ENCODE peak calls at places on chromosomes 3 and 15, in four cellular contexts. M, J, W and N are unnamed samples.

GRCh38 chr3:136189859-136190617 is 6.1 kb downstream of the MSL2 start:
- DNase-seq in M (no peak), J (no peak), W (no peak), N (no peak)

GRCh38 chr3:107705046-107705445 is 182.3 kb downstream of the BBX start:
- DNase-seq in J (no peak), M (no peak), W (no peak), N (no peak)

GRCh38 chr15:82294061-82294690 is 31.6 kb downstream of the SAXO2 start:
- DNase-seq in W (peak), M (no peak), J (no peak), N (no peak)

GRCh38 chr15:40217166-40217785 is 21.6 kb upstream of the PAK6 start:
- DNase-seq in W (peak), J (peak), M (peak), N (peak)

GRCh38 chr3:195209836-195210551 is 61.0 kb downstream of the XXYLT1 start:
- DNase-seq in J (peak), M (no peak), W (no peak), N (no peak)

GRCh38 chr3:87335931-87336330 is 59.5 kb upstream of the POU1F1 start:
- DNase-seq in W (no peak), J (no peak), M (no peak), N (no peak)

GRCh38 chr3:10594915-10595314 is 89.5 kb upstream of the ATP2B2 start:
- DNase-seq in W (peak), J (peak), M (peak), N (no peak)

GRCh38 chr15:66027268-66027806 is 158.0 kb downstream of the RAB11A start:
- DNase-seq in M (peak), W (no peak), J (no peak), N (no peak)

GRCh38 chr3:67312205-67312604 is 314.1 kb downstream of the KBTBD8 start:
- DNase-seq in W (no peak), J (no peak), M (no peak), N (no peak)

GRCh38 chr3:196948442-196949365 is 6.4 kb upstream of the NCBP2 start:
- DNase-seq in J (no peak), W (peak), M (no peak), N (no peak)

GRCh38 chr15:39710681-39711080 is 72.0 kb downstream of the FSIP1 start:
- DNase-seq in M (no peak), W (no peak), J (no peak), N (no peak)

GRCh38 chr15:42034628-42035177 is 13.9 kb upstream of the PLA2G4E start:
- DNase-seq in M (no peak), J (no peak), W (no peak), N (no peak)
- H3K4me3 ChIP-seq in M (no peak), J (no peak), W (no peak), N (peak)

GRCh38 chr3:123021388-123021787 is 6.2 kb downstream of the SEMA5B start:
- DNase-seq in W (peak), M (no peak), J (no peak), N (no peak)
- TF ChIP-seq CTCF in W (no peak), M (no peak), J (no peak), N (no peak)

GRCh38 chr3:24464389-24464788 is 30.3 kb downstream of the THRB start:
- DNase-seq in M (no peak), W (no peak), J (no peak), N (no peak)
- H3K4me3 ChIP-seq in M (no peak), W (no peak), J (no peak), N (no peak)

GRCh38 chr3:161171639-161172552 is 49.2 kb upstream of the NMD3 start:
- DNase-seq in M (no peak), W (peak), J (no peak), N (no peak)
- TF ChIP-seq CTCF in M (no peak), W (peak), J (peak), N (no peak)

DNA sequence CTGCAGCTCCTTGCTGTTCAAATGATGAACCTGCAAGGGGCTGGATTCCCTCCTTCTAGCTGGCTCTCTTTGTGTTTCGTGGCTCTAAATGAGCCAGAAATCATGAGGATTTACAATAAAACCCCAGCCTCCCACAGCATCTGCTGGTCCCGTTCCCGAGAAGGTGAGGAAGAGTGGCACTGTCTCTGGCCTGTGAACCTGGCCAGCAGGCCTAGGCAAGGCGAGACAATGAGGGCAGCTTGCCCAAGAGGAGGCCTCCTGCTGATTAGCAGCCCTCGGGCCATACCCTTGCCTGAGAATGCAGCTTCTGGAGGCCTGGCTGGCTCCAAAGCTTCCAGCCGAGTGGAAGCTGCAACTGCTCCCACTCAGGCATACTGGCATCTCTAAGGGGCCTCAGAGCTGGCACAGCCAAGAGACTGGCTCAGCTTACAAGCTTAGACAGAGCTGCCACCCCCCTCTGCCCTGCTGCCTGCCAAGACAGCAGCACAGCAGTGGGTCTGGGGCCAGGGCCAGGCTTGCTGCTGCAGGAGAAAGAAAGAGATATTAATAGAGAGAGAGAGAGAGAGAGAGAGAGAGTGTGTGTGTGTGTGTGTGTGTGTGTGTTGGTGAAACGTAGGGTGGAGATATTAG is 76.5 kb downstream of the HMG20A start:
- DNase-seq in M (no peak), W (no peak), J (peak), N (no peak)
- H3K4me3 ChIP-seq in M (no peak), W (no peak), J (peak), N (no peak)

GRCh38 chr3:155194973-155195372 is 98.5 kb downstream of the STRIT1 start:
- DNase-seq in M (no peak), W (peak), J (no peak), N (no peak)
- TF ChIP-seq CTCF in M (no peak), W (peak), J (no peak), N (no peak)